ENCODE peak calls at places on chromosomes 12 and 14, in four cellular contexts. I is A549, M is upper lobe of right lung, Z is fibroblast of lung. X is an unnamed sample.

GRCh38 chr12:31214626-31215520 is 111.1 kb downstream of the SINHCAF start:
- DNase-seq in I (no peak), M (no peak), Z (no peak), X (no peak)

GRCh38 chr12:21672151-21672550 is 14.5 kb upstream of the LDHB start:
- DNase-seq in I (no peak), M (no peak), Z (no peak), X (peak; percentile 74)

GRCh38 chr12:64147860-64148259 is 74.2 kb downstream of the KICS2 start:
- DNase-seq in I (no peak), M (no peak), Z (no peak), X (no peak)

GRCh38 chr14:103994535-103995184 is 52.3 kb upstream of the RD3L start:
- DNase-seq in I (no peak), M (no peak), Z (no peak), X (peak; percentile 94)

GRCh38 chr12:117855165-117855564 is 113.6 kb downstream of the KSR2 start:
- DNase-seq in I (no peak), M (no peak), Z (no peak), X (no peak)

GRCh38 chr14:35556548-35556947 is 22.6 kb downstream of the INSM2 start:
- DNase-seq in I (no peak), M (no peak), Z (no peak), X (no peak)

GRCh38 chr12:121145221-121145620 is 12.5 kb downstream of the P2RX7 start:
- DNase-seq in I (no peak), M (no peak), Z (no peak), X (peak; percentile 44)

GRCh38 chr12:65232490-65233077 is 45.9 kb upstream of the MSRB3 start:
- DNase-seq in I (peak; percentile 13), M (no peak), Z (peak; percentile 57), X (peak; percentile 15)

GRCh38 chr12:18752947-18753346 is 15.0 kb downstream of the CAPZA3 start:
- DNase-seq in I (no peak), M (no peak), Z (no peak), X (no peak)

GRCh38 chr12:56071648-56072047 is 8.3 kb upstream of the ERBB3 start:
- DNase-seq in I (no peak), M (no peak), Z (no peak), X (peak; percentile 83)

GRCh38 chr12:442235-442884 is 17.4 kb upstream of the B4GALNT3 start:
- DNase-seq in I (peak; percentile 66), M (no peak), Z (peak; percentile 55), X (peak; percentile 57)

GRCh38 chr12:57754411-57755193 is at the start of gene MARCHF9:
- DNase-seq in I (no peak), M (peak; percentile 90), Z (no peak), X (peak; percentile 89)

GRCh38 chr12:49537709-49538601 is 875 bp upstream of the KCNH3 start:
- DNase-seq in I (peak; percentile 48), M (peak; percentile 71), Z (no peak), X (peak; percentile 16)

GRCh38 chr12:48946206-48946605 is 11.1 kb downstream of the ARF3 start:
- DNase-seq in I (no peak), M (no peak), Z (peak; percentile 61), X (no peak)

GRCh38 chr12:112309797-112310196 is 72.4 kb downstream of the HECTD4 start:
- DNase-seq in I (no peak), M (no peak), Z (peak; percentile 37), X (peak; percentile 16)

GRCh38 chr14:95362180-95362494 is 42.4 kb upstream of the CLMN start:
- DNase-seq in I (no peak), M (no peak), Z (no peak), X (no peak)

GRCh38 chr12:89862511-89863331 is 154.1 kb upstream of the ATP2B1 start:
- DNase-seq in I (no peak), M (no peak), Z (peak; percentile 14), X (no peak)

GRCh38 chr14:99595034-99595433 is 9.0 kb downstream of the CCDC85C start:
- DNase-seq in I (no peak), M (no peak), Z (no peak), X (no peak)

GRCh38 chr12:108338915-108339657 is at the start of gene CMKLR1:
- DNase-seq in I (no peak), M (peak; percentile 74), Z (no peak), X (no peak)

GRCh38 chr12:72543777-72544467 is 271.8 kb downstream of the TRHDE start:
- DNase-seq in I (no peak), M (no peak), Z (no peak), X (no peak)

GRCh38 chr14:64196668-64197411 is 97.3 kb downstream of the ESR2 start:
- DNase-seq in I (no peak), M (peak; percentile 90), Z (peak; percentile 39), X (no peak)

GRCh38 chr14:74792249-74793039 is 29.3 kb downstream of the YLPM1 start:
- DNase-seq in I (no peak), M (no peak), Z (no peak), X (no peak)

GRCh38 chr12:28622416-28622815 is 432.2 kb downstream of the CCDC91 start:
- DNase-seq in I (no peak), M (no peak), Z (peak; percentile 19), X (peak; percentile 58)

GRCh38 chr12:58728397-58728796 is 191.9 kb downstream of the LRIG3 start:
- DNase-seq in I (no peak), M (no peak), Z (no peak), X (peak; percentile 42)

GRCh38 chr14:104973215-104974145 is 4.7 kb downstream of the AHNAK2 start:
- DNase-seq in I (peak; percentile 85), M (peak; percentile 87), Z (peak; percentile 95), X (peak; percentile 99)

GRCh38 chr12:76820888-76821482 is 57.1 kb downstream of the ZDHHC17 start:
- DNase-seq in I (peak; percentile 39), M (no peak), Z (peak; percentile 50), X (peak; percentile 55)

GRCh38 chr12:26126340-26127284 is 1.8 kb upstream of the BHLHE41 start:
- DNase-seq in I (peak; percentile 78), M (peak; percentile 92), Z (peak; percentile 76), X (peak; percentile 86)

GRCh38 chr12:131825146-131825892 is 2.9 kb upstream of the MMP17 start:
- DNase-seq in I (no peak), M (peak; percentile 37), Z (peak; percentile 28), X (no peak)

GRCh38 chr14:36271939-36272907 is 48.2 kb downstream of the MBIP start:
- DNase-seq in I (no peak), M (peak; percentile 70), Z (peak; percentile 32), X (peak; percentile 66)

GRCh38 chr12:131860472-131861260 is 32.5 kb downstream of the MMP17 start:
- DNase-seq in I (peak; percentile 92), M (peak; percentile 81), Z (peak; percentile 90), X (peak; percentile 85)

GRCh38 chr14:92563359-92563758 is 49.8 kb downstream of the RIN3 start:
- DNase-seq in I (no peak), M (no peak), Z (peak; percentile 31), X (peak; percentile 81)

GRCh38 chr14:63545431-63545830 is 2.3 kb upstream of the PPP2R5E start:
- DNase-seq in I (no peak), M (no peak), Z (no peak), X (no peak)

GRCh38 chr12:92943482-92944250 is 14.6 kb upstream of the EEA1 start:
- DNase-seq in I (no peak), M (no peak), Z (peak; percentile 60), X (no peak)

GRCh38 chr12:131119936-131120335 is 166.2 kb downstream of the ADGRD1 start:
- DNase-seq in I (no peak), M (no peak), Z (no peak), X (no peak)

GRCh38 chr12:86838709-86839108 is 582.5 kb upstream of the MGAT4C start:
- DNase-seq in I (no peak), M (no peak), Z (peak; percentile 17), X (no peak)

GRCh38 chr12:76859621-76860020 is 19.2 kb downstream of the CSRP2 start:
- DNase-seq in I (no peak), M (no peak), Z (no peak), X (no peak)

GRCh38 chr12:110403975-110404675 is 617 bp upstream of the ANAPC7 start:
- DNase-seq in I (peak; percentile 90), M (peak; percentile 87), Z (peak; percentile 72), X (peak; percentile 69)

GRCh38 chr12:110403146-110403974 is at the start of gene ANAPC7:
- DNase-seq in I (peak; percentile 93), M (peak; percentile 95), Z (peak; percentile 94), X (peak; percentile 94)
- TF ChIP-seq CTCF in I (no peak), M (no peak), Z (no peak), X (no peak)

DNA sequence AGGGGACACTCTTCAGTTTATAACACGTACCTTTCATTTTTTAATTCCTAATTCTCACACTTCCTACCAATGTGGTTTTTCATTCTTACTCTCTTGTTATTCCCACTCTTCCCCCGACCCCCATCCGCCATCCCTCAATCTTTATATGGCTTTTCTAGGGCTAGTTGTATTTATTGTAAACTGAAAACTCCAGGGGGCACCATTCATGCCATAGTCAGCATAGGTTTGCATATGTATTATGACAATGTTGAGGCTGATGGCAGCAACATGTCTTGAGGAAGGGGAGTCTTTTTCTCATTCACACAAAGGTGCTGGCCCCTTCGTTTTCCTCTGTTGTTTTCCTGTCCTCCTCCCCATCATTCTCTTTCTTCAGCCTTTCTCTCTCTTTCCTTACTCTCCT is 27.7 kb upstream of the LTA4H start:
- DNase-seq in I (peak; percentile 26), M (no peak), Z (peak; percentile 58), X (peak; percentile 36)
- TF ChIP-seq CTCF in I (peak; percentile 31), M (no peak), Z (no peak), X (peak; percentile 12)

GRCh38 chr14:67532998-67533753 is at the start of gene PLEKHH1:
- DNase-seq in I (peak; percentile 87), M (peak; percentile 88), Z (peak; percentile 51), X (peak; percentile 84)
- TF ChIP-seq CTCF in I (no peak), M (no peak), Z (no peak), X (no peak)

GRCh38 chr14:101235042-101235871 is 326.0 kb upstream of the DIO3 start:
- DNase-seq in I (peak; percentile 78), M (peak; percentile 82), Z (peak; percentile 41), X (peak; percentile 14)
- TF ChIP-seq CTCF in I (peak; percentile 89), M (peak; percentile 69), Z (peak; percentile 69), X (peak; percentile 49)

GRCh38 chr12:9180810-9181209 is 27.4 kb downstream of the PZP start:
- DNase-seq in I (no peak), M (no peak), Z (no peak), X (no peak)

DNA sequence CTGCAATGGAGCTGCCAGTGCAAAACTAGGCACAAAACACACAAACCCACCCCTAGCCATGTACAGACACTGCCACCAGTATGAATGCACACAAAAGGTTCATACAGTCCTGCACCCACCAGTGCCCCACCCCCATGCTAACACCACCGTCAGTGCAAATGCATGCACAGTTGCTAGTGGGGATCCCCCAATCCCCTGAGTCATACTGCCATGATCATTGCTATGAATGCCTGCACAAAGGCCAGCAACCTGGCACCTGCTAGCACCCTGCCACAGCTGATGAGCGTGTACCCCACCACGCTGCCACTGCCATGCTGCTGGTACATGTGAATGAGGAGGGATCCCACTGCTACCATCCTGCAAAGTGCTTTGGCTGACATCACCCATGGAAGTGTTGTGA is 23.9 kb downstream of the PZP start:
- DNase-seq in I (no peak), M (no peak), Z (no peak), X (peak; percentile 2)
- TF ChIP-seq CTCF in I (no peak), M (no peak), Z (no peak), X (no peak)

DNA sequence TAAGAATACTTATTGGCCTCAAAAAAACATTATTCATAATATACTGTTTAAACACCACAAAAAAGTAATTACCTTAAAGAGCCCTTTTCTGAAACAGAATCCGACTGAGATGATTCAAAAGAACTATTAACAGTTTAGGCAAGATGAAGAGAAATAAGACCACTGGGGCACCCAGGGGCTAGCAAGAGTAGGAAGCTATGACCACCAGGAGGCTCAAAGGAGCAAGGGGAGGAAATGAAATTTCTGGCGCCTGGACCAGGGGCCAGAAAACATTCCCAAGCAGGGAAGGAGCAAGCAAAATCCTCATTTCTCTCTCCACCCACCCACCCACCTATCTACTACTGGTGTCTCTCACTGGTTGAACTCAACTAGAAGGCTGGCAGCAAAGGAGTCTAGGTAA is 6.3 kb upstream of the DCAF4 start:
- DNase-seq in I (no peak), M (no peak), Z (no peak), X (no peak)
- TF ChIP-seq CTCF in I (no peak), M (no peak), Z (no peak), X (no peak)